ENCODE peak calls at places on chromosomes 4 and X, in eight cellular contexts. T is brain microvascular endothelial cell; B is stimulated activated CD4-positive, alpha-beta T cell treated with anti-CD3 and anti-CD28 coated beads, Interleukin-4, amount 100 ng/mL, for 4 hours; V is H9; U is activated CD8-positive, alpha-beta memory T cell treated with anti-CD3 and anti-CD28 coated beads for 4 hours; G is cardiac muscle cell; E is body of pancreas; Z is pancreas. L is an unnamed sample.

GRCh38 chr4:31081375-31081774 is 361.2 kb downstream of the PCDH7 start:
- DNase-seq in T (no peak), B (no peak), V (no peak), U (no peak), G (no peak), E (no peak), Z (no peak), L (no peak)

GRCh38 chrX:135740683-135741149 is 27.3 kb downstream of the CT45A3 start:
- DNase-seq in T (no peak), B (peak), V (peak), U (no peak), G (no peak), E (peak), Z (no peak), L (peak)

GRCh38 chr4:152308925-152309324 is 227.0 kb downstream of the FBXW7 start:
- DNase-seq in T (no peak), B (no peak), V (no peak), U (no peak), G (no peak), E (no peak), Z (no peak), L (no peak)

GRCh38 chrX:134632386-134632785 is 25.9 kb downstream of the PLAC1 start:
- DNase-seq in T (no peak), B (no peak), V (no peak), U (no peak), G (no peak), E (no peak), Z (no peak), L (no peak)

GRCh38 chr4:26484538-26484937 is 5.7 kb downstream of the CCKAR start:
- DNase-seq in T (no peak), B (no peak), V (no peak), U (no peak), G (no peak), E (no peak), Z (no peak), L (no peak)

GRCh38 chrX:49761481-49761880 is 65.7 kb upstream of the PAGE1 start:
- DNase-seq in T (no peak), B (no peak), V (no peak), U (no peak), G (peak), E (peak), Z (peak), L (peak)

GRCh38 chrX:138018145-138018799 is 452.3 kb downstream of the ZIC3 start:
- DNase-seq in T (no peak), B (no peak), V (no peak), U (no peak), G (no peak), E (no peak), Z (no peak), L (no peak)

GRCh38 chr4:103493450-103494159 is 226.2 kb downstream of the TACR3 start:
- DNase-seq in T (no peak), B (no peak), V (no peak), U (no peak), G (no peak), E (no peak), Z (no peak), L (no peak)

GRCh38 chr4:141711211-141711610 is 74.8 kb downstream of the IL15 start:
- DNase-seq in T (peak), B (no peak), V (no peak), U (no peak), G (peak), E (no peak), Z (no peak), L (peak)

GRCh38 chrX:14039344-14039743 is 9.7 kb upstream of the GEMIN8 start:
- DNase-seq in T (peak), B (peak), V (no peak), U (peak), G (peak), E (peak), Z (peak), L (peak)

GRCh38 chr4:5755679-5756078 is 44.7 kb downstream of the EVC start:
- DNase-seq in T (no peak), B (no peak), V (no peak), U (no peak), G (no peak), E (no peak), Z (no peak), L (no peak)

GRCh38 chr4:132513491-132513890 is 635.6 kb upstream of the PCDH10 start:
- DNase-seq in T (no peak), B (no peak), V (no peak), U (no peak), G (no peak), E (no peak), Z (no peak), L (no peak)

GRCh38 chr4:78310056-78310731 is 241.4 kb upstream of the ANXA3 start:
- DNase-seq in T (no peak), B (no peak), V (no peak), U (no peak), G (no peak), E (no peak), Z (no peak), L (no peak)

GRCh38 chr4:3062466-3062865 is 11.9 kb downstream of the HTT-AS start:
- DNase-seq in T (peak), B (no peak), V (no peak), U (no peak), G (no peak), E (no peak), Z (no peak), L (no peak)

GRCh38 chrX:142994988-142995387 is 30.7 kb upstream of the SPANXN4 start:
- DNase-seq in T (no peak), B (no peak), V (no peak), U (no peak), G (no peak), E (no peak), Z (no peak), L (no peak)

GRCh38 chr4:113160548-113160947 is 111.1 kb downstream of the ANK2 start:
- DNase-seq in T (no peak), B (no peak), V (no peak), U (no peak), G (no peak), E (no peak), Z (no peak), L (no peak)

GRCh38 chr4:76198411-76199237 is 15.0 kb downstream of the SCARB2 start:
- DNase-seq in T (peak), B (no peak), V (no peak), U (no peak), G (peak), E (peak), Z (peak), L (no peak)

GRCh38 chrX:124736553-124737240 is 390.3 kb downstream of the SH2D1A start:
- DNase-seq in T (no peak), B (peak), V (peak), U (peak), G (no peak), E (no peak), Z (no peak), L (no peak)

GRCh38 chr4:7539186-7539585 is 104.5 kb upstream of the PSAPL1 start:
- DNase-seq in T (no peak), B (no peak), V (no peak), U (no peak), G (no peak), E (no peak), Z (no peak), L (no peak)

GRCh38 chr4:152340818-152341217 is 195.1 kb downstream of the FBXW7 start:
- DNase-seq in T (no peak), B (no peak), V (no peak), U (no peak), G (no peak), E (no peak), Z (no peak), L (no peak)

GRCh38 chr4:113901994-113902787 is 77.3 kb downstream of the ARSJ start:
- DNase-seq in T (no peak), B (peak), V (no peak), U (no peak), G (no peak), E (peak), Z (peak), L (no peak)

GRCh38 chrX:81201692-81202412 is at the start of the genes HMGN5 and SH3BGRL:
- DNase-seq in T (peak), B (peak), V (peak), U (peak), G (peak), E (peak), Z (peak), L (peak)

GRCh38 chr4:73735231-73735630 is 5.1 kb upstream of the CXCL8 start:
- DNase-seq in T (no peak), B (no peak), V (no peak), U (no peak), G (no peak), E (no peak), Z (no peak), L (no peak)

GRCh38 chr4:1091561-1091995 is 21.8 kb downstream of the RNF212 start:
- DNase-seq in T (no peak), B (no peak), V (peak), U (no peak), G (no peak), E (no peak), Z (no peak), L (no peak)

GRCh38 chr4:85028910-85029309 is 62.4 kb upstream of the WDFY3 start:
- DNase-seq in T (peak), B (no peak), V (no peak), U (no peak), G (no peak), E (no peak), Z (no peak), L (no peak)

GRCh38 chrX:43703211-43703791 is 47.2 kb downstream of the MAOA start:
- DNase-seq in T (peak), B (no peak), V (no peak), U (no peak), G (no peak), E (no peak), Z (no peak), L (peak)

GRCh38 chr4:61373901-61374611 is 173.9 kb downstream of the ADGRL3 start:
- DNase-seq in T (peak), B (no peak), V (no peak), U (no peak), G (no peak), E (no peak), Z (no peak), L (no peak)

GRCh38 chrX:46628406-46629371 is 55.1 kb downstream of the CHST7 start:
- DNase-seq in T (peak), B (no peak), V (no peak), U (no peak), G (no peak), E (peak), Z (peak), L (no peak)